ENCODE peak calls at places on chromosomes 4 and X, in nine cellular contexts. I is suprapubic skin; R is Panc1; N is left ventricle myocardium inferior; J is transverse colon; A is activated CD8-positive, alpha-beta T cell treated with anti-CD3 and anti-CD28 coated beads for 36 hours; E is Caco-2; W is choroid plexus epithelial cell; L is neural crest cell. M is an unnamed sample.

GRCh38 chr4:131427000-131427399 is 1722.1 kb upstream of the PCDH10 start:
- DNase-seq in N (no peak), R (no peak), A (no peak), I (no peak), W (peak; percentile 0), E (no peak), L (no peak), J (no peak), M (no peak)

GRCh38 chr4:143438710-143439109 is 74.8 kb upstream of the SMARCA5 start:
- DNase-seq in J (no peak), W (no peak), I (no peak), N (no peak), R (no peak), A (no peak), E (no peak), L (no peak), M (no peak)

GRCh38 chr4:108709234-108709633 is 53.6 kb downstream of the ETNPPL start:
- DNase-seq in E (no peak), J (no peak), L (no peak), W (no peak), R (no peak), N (no peak), I (no peak), A (no peak), M (no peak)

GRCh38 chrX:51891821-51892551 is 1.4 kb upstream of the MAGED1 start:
- DNase-seq in L (no peak), W (peak; percentile 42), E (no peak), I (peak; percentile 73), A (no peak), R (no peak), N (peak; percentile 17), J (no peak), M (no peak)

GRCh38 chr4:176767183-176767582 is 25.5 kb downstream of the VEGFC start:
- DNase-seq in I (no peak), J (no peak), R (no peak), E (no peak), L (no peak), W (peak; percentile 40), N (no peak), A (no peak), M (no peak)

GRCh38 chrX:37905436-37906147 is 58.2 kb upstream of the DYNLT3 start:
- DNase-seq in A (peak; percentile 27), I (no peak), E (peak; percentile 70), L (peak; percentile 4), N (no peak), W (peak; percentile 63), R (no peak), J (no peak), M (no peak)

GRCh38 chr4:104491826-104492771 is 2.6 kb downstream of the CXXC4 start:
- DNase-seq in N (no peak), E (no peak), L (peak; percentile 20), A (no peak), J (peak; percentile 9), I (no peak), W (no peak), R (no peak), M (no peak)

GRCh38 chr4:82519072-82519471 is 42.7 kb downstream of the TMEM150C start:
- DNase-seq in A (no peak), I (no peak), J (no peak), R (no peak), L (no peak), E (peak; percentile 38), N (no peak), W (peak; percentile 57), M (no peak)

GRCh38 chrX:71870337-71871098 is 40.1 kb upstream of the NHSL2 start:
- DNase-seq in I (no peak), R (no peak), J (no peak), W (peak; percentile 2), A (peak; percentile 13), L (peak; percentile 8), E (peak; percentile 44), N (no peak), M (no peak)

DNA sequence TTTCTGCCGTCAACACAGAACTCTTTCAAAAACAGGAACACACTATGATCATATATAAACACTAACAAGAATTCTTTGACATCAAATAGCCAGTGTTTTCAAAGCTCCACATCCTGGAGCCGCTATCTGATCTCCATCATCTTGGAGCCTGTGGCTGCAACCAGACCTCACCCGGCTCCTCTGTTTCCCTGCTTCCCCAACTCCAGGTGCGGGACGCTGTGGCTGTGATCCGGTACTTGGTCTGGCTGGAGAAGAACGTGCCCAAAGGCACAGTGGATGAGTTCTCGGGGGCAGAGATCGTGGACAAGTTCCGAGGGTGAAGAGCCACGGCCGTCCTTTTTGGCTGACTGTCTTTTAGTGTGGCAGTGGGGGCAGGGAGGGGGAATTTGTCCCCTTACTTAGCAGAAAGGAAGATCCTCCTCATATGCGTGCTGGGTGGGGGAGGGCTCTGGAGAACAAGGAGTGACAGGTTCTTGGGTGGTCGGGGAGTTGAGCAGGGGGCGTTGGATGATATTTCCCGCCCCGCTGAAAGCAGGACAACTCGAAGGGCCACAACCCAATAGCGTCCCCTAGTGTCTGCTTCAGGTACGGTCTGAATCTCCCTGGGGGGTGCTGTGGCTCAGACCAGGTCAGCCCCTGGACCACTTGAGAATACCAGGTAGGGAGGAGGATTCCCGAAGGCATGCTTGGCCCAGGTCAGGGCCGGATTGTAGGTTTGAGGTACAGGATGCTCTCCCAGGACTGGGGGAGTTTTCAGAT is 15.7 kb downstream of the XPNPEP2 start:
- DNase-seq in R (no peak), E (no peak), L (no peak), A (peak; percentile 38), J (no peak), W (no peak), N (no peak), I (no peak), M (no peak)
- TF ChIP-seq CTCF in R (peak; percentile 75), E (no peak), L (peak; percentile 21), A (peak; percentile 61), J (no peak), W (no peak), N (peak; percentile 12), I (peak; percentile 6), M (no peak)

GRCh38 chrX:108299704-108300103 is 138.5 kb downstream of the COL4A6 start:
- DNase-seq in I (no peak), R (no peak), N (no peak), A (no peak), E (no peak), W (no peak), L (no peak), J (no peak), M (no peak)

GRCh38 chrX:108292053-108292452 is 146.2 kb downstream of the COL4A6 start:
- DNase-seq in L (no peak), R (no peak), N (no peak), I (no peak), J (no peak), A (no peak), W (no peak), E (no peak), M (no peak)

GRCh38 chrX:108298165-108298602 is 140.0 kb downstream of the COL4A6 start:
- DNase-seq in W (no peak), J (no peak), A (no peak), L (no peak), E (no peak), N (no peak), I (no peak), R (no peak), M (no peak)

GRCh38 chrX:108299101-108299591 is 139.1 kb downstream of the COL4A6 start:
- DNase-seq in L (no peak), J (no peak), A (no peak), E (peak; percentile 4), I (no peak), N (no peak), R (no peak), W (peak; percentile 78), M (no peak)

GRCh38 chrX:108297290-108297689 is 140.9 kb downstream of the COL4A6 start:
- DNase-seq in A (no peak), W (no peak), N (no peak), J (no peak), I (no peak), L (no peak), E (no peak), R (no peak), M (no peak)
- TF ChIP-seq CTCF in A (no peak), W (no peak), N (peak; percentile 22), J (no peak), I (no peak), L (no peak), E (no peak), R (peak; percentile 6), M (no peak)

DNA sequence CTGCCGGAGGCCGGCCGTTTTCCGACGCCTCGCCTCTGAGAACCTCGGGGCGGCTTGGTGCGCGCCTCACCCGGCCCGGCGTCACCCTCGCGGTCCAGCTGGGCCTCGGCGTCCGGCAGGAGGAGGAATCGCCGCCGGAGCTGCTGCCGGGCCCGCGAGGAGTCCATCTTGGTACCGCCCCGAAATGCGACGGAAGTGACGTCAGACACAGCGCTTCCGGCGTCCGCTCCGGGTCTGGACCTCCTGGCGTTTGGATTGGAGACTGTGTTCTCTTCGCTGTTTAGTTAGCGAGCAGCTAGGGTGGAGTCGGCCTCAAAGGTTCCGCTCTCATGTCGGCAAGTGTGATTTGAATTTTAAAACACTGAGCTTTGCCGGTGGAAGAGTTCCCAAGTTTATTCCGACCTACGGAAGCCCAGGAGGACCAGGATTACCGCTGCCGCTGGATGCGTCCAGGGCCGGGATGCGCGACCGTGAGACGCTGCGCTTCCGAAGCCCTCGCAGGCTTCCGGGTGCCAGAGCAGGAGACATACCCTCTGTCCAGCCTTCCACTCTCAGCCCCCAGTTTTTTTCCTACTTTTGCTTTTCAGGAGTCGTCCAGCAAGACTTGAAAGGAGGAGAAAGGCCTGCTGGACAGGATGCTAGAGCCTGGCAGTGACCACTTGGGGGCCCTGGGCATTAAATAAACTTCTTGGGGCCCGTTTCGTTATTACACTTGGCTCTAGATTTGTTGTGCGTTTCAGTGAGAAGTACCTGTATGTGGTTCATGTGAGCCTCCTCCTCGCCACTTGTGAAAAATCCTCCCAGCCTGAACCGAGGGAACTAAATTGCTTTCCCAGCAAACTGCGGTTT is at the start of gene TMEM128:
- DNase-seq in N (peak; percentile 93), I (peak; percentile 96), A (peak; percentile 95), R (peak; percentile 63), E (peak; percentile 90), J (peak; percentile 94), L (peak; percentile 88), W (peak; percentile 94), M (peak; percentile 84)
- TF ChIP-seq CTCF in N (peak; percentile 38), I (peak; percentile 26), A (peak; percentile 16), R (no peak), E (no peak), J (peak; percentile 44), L (peak; percentile 37), W (peak; percentile 43), M (no peak)

DNA sequence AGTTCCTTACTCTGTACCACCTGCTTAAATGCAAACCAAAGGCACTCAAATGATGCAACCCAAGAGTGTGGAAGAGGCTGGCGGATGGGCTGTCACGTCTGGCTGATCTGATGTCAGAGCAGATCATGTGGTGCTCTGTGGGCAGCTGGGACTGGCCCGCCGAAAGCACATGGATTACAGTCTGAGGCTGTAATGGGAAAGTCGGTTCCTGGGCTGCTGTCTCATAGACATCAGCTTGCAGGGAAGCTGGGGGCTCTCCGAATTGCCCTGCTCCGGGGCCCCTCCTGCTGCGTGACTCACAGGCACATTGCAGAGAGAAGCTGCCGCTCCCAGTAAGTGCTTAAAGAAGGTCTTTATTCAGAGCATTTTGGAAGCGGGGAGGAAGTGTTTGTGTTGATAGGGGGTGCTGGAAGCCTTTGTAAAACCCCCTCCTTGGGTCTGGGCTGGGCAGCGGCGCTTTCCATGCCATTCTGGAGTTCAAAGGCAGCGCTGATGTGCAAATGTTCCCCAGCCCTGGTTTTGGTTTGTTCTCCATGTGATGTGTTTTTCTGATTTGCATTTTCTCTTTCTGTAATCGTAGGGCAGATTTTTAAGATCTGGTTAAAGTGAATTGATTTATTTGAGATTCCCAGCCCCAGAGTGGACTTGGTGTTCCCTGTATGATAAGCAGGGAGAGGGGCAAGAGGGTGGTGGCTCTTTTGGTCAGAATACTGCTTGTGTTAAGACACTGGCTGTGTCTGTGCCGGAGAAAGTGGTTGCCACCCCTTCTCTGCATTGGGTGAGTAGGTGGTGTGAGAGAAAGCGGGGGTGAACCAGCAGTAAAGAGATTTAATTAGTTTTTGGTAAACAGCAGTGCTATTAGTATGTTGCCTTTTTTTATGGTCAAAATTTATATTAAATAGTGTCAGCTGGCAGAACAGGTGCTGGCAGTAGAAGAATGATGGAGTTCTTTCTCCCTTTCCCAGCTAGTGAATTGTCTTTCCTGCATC is 181.3 kb downstream of the LARP7 start:
- DNase-seq in L (peak; percentile 52), N (peak; percentile 34), I (peak; percentile 89), E (peak; percentile 74), R (peak; percentile 27), J (peak; percentile 27), W (peak; percentile 94), A (peak; percentile 85), M (peak; percentile 46)
- TF ChIP-seq CTCF in L (no peak), N (no peak), I (no peak), E (no peak), R (no peak), J (no peak), W (no peak), A (no peak), M (no peak)